ENCODE peak calls at places on chromosomes 3 and 15, in eight cellular contexts. One of them, this sample, is unnamed.

GRCh38 chr15:76199106-76200082 is 111.9 kb downstream of the ETFA start:
- DNase-seq in prostate gland: no peak
- DNase-seq in GM06990: no peak
- DNase-seq in HCT116: peak
- DNase-seq in lower lobe of right lung: no peak
- DNase-seq in foreskin fibroblast: peak
- DNase-seq in cardiac muscle cell: no peak
- DNase-seq in WERI-Rb-1: no peak
- DNase-seq in this sample: no peak

GRCh38 chr15:83713242-83713641 is 59.3 kb downstream of the ADAMTSL3 start:
- DNase-seq in foreskin fibroblast: no peak
- DNase-seq in WERI-Rb-1: no peak
- DNase-seq in HCT116: no peak
- DNase-seq in lower lobe of right lung: no peak
- DNase-seq in prostate gland: no peak
- DNase-seq in GM06990: no peak
- DNase-seq in cardiac muscle cell: no peak
- DNase-seq in this sample: no peak

GRCh38 chr3:65751123-65751700 is 287.5 kb downstream of the MAGI1 start:
- DNase-seq in prostate gland: peak
- DNase-seq in HCT116: peak
- DNase-seq in foreskin fibroblast: peak
- DNase-seq in lower lobe of right lung: no peak
- DNase-seq in cardiac muscle cell: peak
- DNase-seq in GM06990: no peak
- DNase-seq in WERI-Rb-1: peak
- DNase-seq in this sample: no peak

GRCh38 chr3:41579861-41580260 is 380.6 kb downstream of the CTNNB1 start:
- DNase-seq in WERI-Rb-1: no peak
- DNase-seq in lower lobe of right lung: no peak
- DNase-seq in cardiac muscle cell: no peak
- DNase-seq in prostate gland: no peak
- DNase-seq in GM06990: no peak
- DNase-seq in foreskin fibroblast: no peak
- DNase-seq in HCT116: no peak
- DNase-seq in this sample: no peak

GRCh38 chr3:148708409-148708808 is 10.7 kb downstream of the AGTR1 start:
- DNase-seq in prostate gland: no peak
- DNase-seq in cardiac muscle cell: no peak
- DNase-seq in lower lobe of right lung: no peak
- DNase-seq in GM06990: no peak
- DNase-seq in WERI-Rb-1: no peak
- DNase-seq in HCT116: no peak
- DNase-seq in foreskin fibroblast: peak
- DNase-seq in this sample: no peak

GRCh38 chr3:127489357-127489756 is 101.2 kb downstream of the TPRA1 start:
- DNase-seq in lower lobe of right lung: no peak
- DNase-seq in WERI-Rb-1: no peak
- DNase-seq in cardiac muscle cell: no peak
- DNase-seq in prostate gland: no peak
- DNase-seq in foreskin fibroblast: no peak
- DNase-seq in HCT116: no peak
- DNase-seq in GM06990: no peak
- DNase-seq in this sample: no peak

GRCh38 chr3:176987901-176988300 is 209.4 kb downstream of the TBL1XR1 start:
- DNase-seq in WERI-Rb-1: no peak
- DNase-seq in foreskin fibroblast: no peak
- DNase-seq in cardiac muscle cell: no peak
- DNase-seq in GM06990: no peak
- DNase-seq in lower lobe of right lung: peak
- DNase-seq in prostate gland: no peak
- DNase-seq in HCT116: no peak
- DNase-seq in this sample: no peak

GRCh38 chr3:43950775-43951174 is 260.0 kb downstream of the ABHD5 start:
- DNase-seq in cardiac muscle cell: no peak
- DNase-seq in lower lobe of right lung: no peak
- DNase-seq in foreskin fibroblast: no peak
- DNase-seq in HCT116: no peak
- DNase-seq in prostate gland: no peak
- DNase-seq in WERI-Rb-1: no peak
- DNase-seq in GM06990: no peak
- DNase-seq in this sample: no peak

GRCh38 chr3:169118666-169119370 is 544.7 kb downstream of the MECOM start:
- DNase-seq in WERI-Rb-1: no peak
- DNase-seq in lower lobe of right lung: no peak
- DNase-seq in prostate gland: no peak
- DNase-seq in cardiac muscle cell: no peak
- DNase-seq in GM06990: no peak
- DNase-seq in HCT116: no peak
- DNase-seq in foreskin fibroblast: peak
- DNase-seq in this sample: no peak

GRCh38 chr15:92907880-92908279 is 7.8 kb downstream of the CHD2 start:
- DNase-seq in lower lobe of right lung: no peak
- DNase-seq in GM06990: no peak
- DNase-seq in foreskin fibroblast: peak
- DNase-seq in cardiac muscle cell: no peak
- DNase-seq in HCT116: no peak
- DNase-seq in prostate gland: peak
- DNase-seq in WERI-Rb-1: peak
- DNase-seq in this sample: no peak

GRCh38 chr3:143302638-143303171 is 183.1 kb downstream of the CHST2 start:
- DNase-seq in cardiac muscle cell: no peak
- DNase-seq in GM06990: no peak
- DNase-seq in HCT116: no peak
- DNase-seq in prostate gland: no peak
- DNase-seq in foreskin fibroblast: peak
- DNase-seq in lower lobe of right lung: peak
- DNase-seq in WERI-Rb-1: no peak
- DNase-seq in this sample: peak
- TF ChIP-seq CTCF in cardiac muscle cell: no peak
- TF ChIP-seq CTCF in GM06990: no peak
- TF ChIP-seq CTCF in HCT116: no peak
- TF ChIP-seq CTCF in prostate gland: no peak
- TF ChIP-seq CTCF in foreskin fibroblast: no peak
- TF ChIP-seq CTCF in lower lobe of right lung: no peak
- TF ChIP-seq CTCF in WERI-Rb-1: no peak
- TF ChIP-seq CTCF in this sample: no peak

DNA sequence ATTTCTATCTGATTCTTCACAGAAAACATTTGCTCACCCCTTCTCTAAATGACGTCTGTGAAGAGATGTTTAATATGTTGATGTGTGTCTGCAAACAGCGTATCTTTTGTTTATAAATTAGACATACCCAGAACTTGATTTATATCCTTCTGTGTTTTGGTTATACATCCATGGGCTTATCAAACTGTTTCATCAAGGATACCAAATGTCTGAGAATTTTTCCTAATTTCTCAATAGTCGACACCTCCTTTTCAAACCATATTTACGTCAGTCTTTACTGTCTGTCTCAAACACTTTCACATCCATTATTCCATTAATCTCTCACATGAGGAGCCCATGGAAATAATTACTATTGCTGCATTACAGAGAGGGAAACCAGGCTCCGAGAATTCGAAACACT is 85.4 kb downstream of the FGF12 start:
- DNase-seq in lower lobe of right lung: no peak
- DNase-seq in prostate gland: no peak
- DNase-seq in GM06990: no peak
- DNase-seq in foreskin fibroblast: no peak
- DNase-seq in WERI-Rb-1: no peak
- DNase-seq in HCT116: no peak
- DNase-seq in cardiac muscle cell: no peak
- DNase-seq in this sample: no peak
- H3K4me3 ChIP-seq in lower lobe of right lung: no peak
- H3K4me3 ChIP-seq in prostate gland: no peak
- H3K4me3 ChIP-seq in GM06990: no peak
- H3K4me3 ChIP-seq in foreskin fibroblast: no peak
- H3K4me3 ChIP-seq in WERI-Rb-1: no peak
- H3K4me3 ChIP-seq in HCT116: no peak
- H3K4me3 ChIP-seq in cardiac muscle cell: no peak
- H3K4me3 ChIP-seq in this sample: no peak

DNA sequence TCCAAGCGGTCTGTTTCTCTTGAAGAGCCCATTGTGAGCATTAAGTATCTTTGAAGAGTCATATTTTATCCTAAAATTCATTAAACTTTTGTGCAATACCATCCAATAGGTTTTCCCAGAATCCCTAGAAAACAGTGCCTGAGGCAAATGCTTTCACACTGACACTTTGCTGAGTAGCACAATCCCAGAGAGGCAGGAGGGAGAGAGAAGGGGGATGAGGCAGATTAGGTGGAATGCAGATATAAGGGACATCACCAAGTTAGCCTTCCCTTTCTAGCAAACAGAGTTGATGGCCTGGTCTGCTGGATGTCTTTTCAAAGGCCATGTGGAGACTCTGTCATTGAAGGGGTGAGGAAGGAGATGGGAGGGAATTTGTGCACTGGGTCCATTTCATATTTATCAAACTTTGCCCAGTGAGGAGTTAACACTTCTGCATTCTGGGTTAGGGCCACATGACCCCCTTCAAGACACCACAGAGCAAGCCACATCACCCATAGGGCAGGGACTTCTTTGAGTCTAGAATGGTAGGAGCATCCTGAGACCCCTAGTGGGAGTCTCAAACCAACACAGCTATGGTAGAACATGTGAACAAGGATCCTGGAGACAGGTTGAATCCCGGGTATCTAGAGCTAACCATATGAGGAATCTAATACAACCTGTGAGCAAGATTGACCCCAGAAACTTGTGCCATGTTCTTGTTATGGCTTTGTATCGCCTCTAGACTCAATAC is 32.0 kb upstream of the SEMA6D start:
- DNase-seq in prostate gland: no peak
- DNase-seq in WERI-Rb-1: no peak
- DNase-seq in lower lobe of right lung: no peak
- DNase-seq in GM06990: no peak
- DNase-seq in HCT116: no peak
- DNase-seq in cardiac muscle cell: no peak
- DNase-seq in foreskin fibroblast: peak
- DNase-seq in this sample: no peak
- TF ChIP-seq CTCF in prostate gland: no peak
- TF ChIP-seq CTCF in WERI-Rb-1: peak
- TF ChIP-seq CTCF in lower lobe of right lung: no peak
- TF ChIP-seq CTCF in GM06990: no peak
- TF ChIP-seq CTCF in HCT116: no peak
- TF ChIP-seq CTCF in cardiac muscle cell: no peak
- TF ChIP-seq CTCF in foreskin fibroblast: no peak
- TF ChIP-seq CTCF in this sample: no peak

GRCh38 chr15:52527196-52527897 is 1.3 kb downstream of the MYO5A start:
- DNase-seq in WERI-Rb-1: no peak
- DNase-seq in cardiac muscle cell: no peak
- DNase-seq in HCT116: no peak
- DNase-seq in lower lobe of right lung: no peak
- DNase-seq in prostate gland: no peak
- DNase-seq in GM06990: no peak
- DNase-seq in foreskin fibroblast: no peak
- DNase-seq in this sample: no peak

GRCh38 chr15:52520421-52520820 is 8.3 kb downstream of the MYO5A start:
- DNase-seq in HCT116: no peak
- DNase-seq in lower lobe of right lung: no peak
- DNase-seq in WERI-Rb-1: no peak
- DNase-seq in GM06990: no peak
- DNase-seq in foreskin fibroblast: no peak
- DNase-seq in cardiac muscle cell: no peak
- DNase-seq in prostate gland: no peak
- DNase-seq in this sample: no peak

GRCh38 chr15:52524223-52525136 is 4.2 kb downstream of the MYO5A start:
- DNase-seq in lower lobe of right lung: no peak
- DNase-seq in WERI-Rb-1: no peak
- DNase-seq in GM06990: no peak
- DNase-seq in prostate gland: no peak
- DNase-seq in cardiac muscle cell: no peak
- DNase-seq in foreskin fibroblast: no peak
- DNase-seq in HCT116: no peak
- DNase-seq in this sample: no peak

GRCh38 chr15:52523646-52524045 is 5.0 kb downstream of the MYO5A start:
- DNase-seq in HCT116: no peak
- DNase-seq in prostate gland: no peak
- DNase-seq in cardiac muscle cell: no peak
- DNase-seq in lower lobe of right lung: no peak
- DNase-seq in WERI-Rb-1: no peak
- DNase-seq in GM06990: no peak
- DNase-seq in foreskin fibroblast: no peak
- DNase-seq in this sample: no peak

GRCh38 chr15:52523192-52523591 is 5.5 kb downstream of the MYO5A start:
- DNase-seq in GM06990: no peak
- DNase-seq in cardiac muscle cell: no peak
- DNase-seq in foreskin fibroblast: peak
- DNase-seq in HCT116: no peak
- DNase-seq in WERI-Rb-1: no peak
- DNase-seq in lower lobe of right lung: no peak
- DNase-seq in prostate gland: no peak
- DNase-seq in this sample: peak
- H3K4me3 ChIP-seq in GM06990: no peak
- H3K4me3 ChIP-seq in cardiac muscle cell: no peak
- H3K4me3 ChIP-seq in foreskin fibroblast: no peak
- H3K4me3 ChIP-seq in HCT116: no peak
- H3K4me3 ChIP-seq in WERI-Rb-1: no peak
- H3K4me3 ChIP-seq in lower lobe of right lung: no peak
- H3K4me3 ChIP-seq in prostate gland: no peak
- H3K4me3 ChIP-seq in this sample: no peak

GRCh38 chr3:128845119-128845518 is 34.3 kb upstream of the ACAD9 start:
- DNase-seq in lower lobe of right lung: no peak
- DNase-seq in prostate gland: no peak
- DNase-seq in cardiac muscle cell: peak
- DNase-seq in GM06990: no peak
- DNase-seq in HCT116: no peak
- DNase-seq in foreskin fibroblast: no peak
- DNase-seq in WERI-Rb-1: peak
- DNase-seq in this sample: no peak
- TF ChIP-seq CTCF in lower lobe of right lung: no peak
- TF ChIP-seq CTCF in prostate gland: no peak
- TF ChIP-seq CTCF in cardiac muscle cell: peak
- TF ChIP-seq CTCF in GM06990: peak
- TF ChIP-seq CTCF in HCT116: no peak
- TF ChIP-seq CTCF in foreskin fibroblast: peak
- TF ChIP-seq CTCF in WERI-Rb-1: peak
- TF ChIP-seq CTCF in this sample: peak

GRCh38 chr3:50268703-50269451 is at the start of gene SEMA3B:
- DNase-seq in prostate gland: peak
- DNase-seq in HCT116: no peak
- DNase-seq in cardiac muscle cell: no peak
- DNase-seq in GM06990: no peak
- DNase-seq in lower lobe of right lung: peak
- DNase-seq in foreskin fibroblast: peak
- DNase-seq in WERI-Rb-1: no peak
- DNase-seq in this sample: peak
- H3K4me3 ChIP-seq in prostate gland: peak
- H3K4me3 ChIP-seq in HCT116: peak
- H3K4me3 ChIP-seq in cardiac muscle cell: no peak
- H3K4me3 ChIP-seq in GM06990: no peak
- H3K4me3 ChIP-seq in lower lobe of right lung: peak
- H3K4me3 ChIP-seq in foreskin fibroblast: peak
- H3K4me3 ChIP-seq in WERI-Rb-1: no peak
- H3K4me3 ChIP-seq in this sample: peak

GRCh38 chr15:98806275-98806895 is 158.0 kb downstream of the IGF1R start:
- DNase-seq in foreskin fibroblast: no peak
- DNase-seq in GM06990: no peak
- DNase-seq in prostate gland: no peak
- DNase-seq in lower lobe of right lung: no peak
- DNase-seq in WERI-Rb-1: no peak
- DNase-seq in HCT116: no peak
- DNase-seq in cardiac muscle cell: no peak
- DNase-seq in this sample: no peak
- TF ChIP-seq CTCF in foreskin fibroblast: no peak
- TF ChIP-seq CTCF in GM06990: no peak
- TF ChIP-seq CTCF in prostate gland: no peak
- TF ChIP-seq CTCF in lower lobe of right lung: no peak
- TF ChIP-seq CTCF in WERI-Rb-1: no peak
- TF ChIP-seq CTCF in HCT116: no peak
- TF ChIP-seq CTCF in cardiac muscle cell: no peak
- TF ChIP-seq CTCF in this sample: no peak

GRCh38 chr3:190320594-190321362 is 1.5 kb downstream of the CLDN1 start:
- DNase-seq in prostate gland: no peak
- DNase-seq in lower lobe of right lung: no peak
- DNase-seq in HCT116: no peak
- DNase-seq in cardiac muscle cell: no peak
- DNase-seq in foreskin fibroblast: no peak
- DNase-seq in WERI-Rb-1: no peak
- DNase-seq in GM06990: no peak
- DNase-seq in this sample: no peak
- H3K4me3 ChIP-seq in prostate gland: no peak
- H3K4me3 ChIP-seq in lower lobe of right lung: peak
- H3K4me3 ChIP-seq in HCT116: no peak
- H3K4me3 ChIP-seq in cardiac muscle cell: no peak
- H3K4me3 ChIP-seq in foreskin fibroblast: no peak
- H3K4me3 ChIP-seq in WERI-Rb-1: no peak
- H3K4me3 ChIP-seq in GM06990: no peak
- H3K4me3 ChIP-seq in this sample: peak

This sample was measured in retinal pigment epithelial cell.